ENCODE peak calls at places on chromosomes 3 and 15, in six cellular contexts. L, C, P, F, Z and H are unnamed samples.

GRCh38 chr3:135927170-135927569 is 38.4 kb upstream of the PPP2R3A start:
- DNase-seq in L (no peak), C (no peak), P (peak), F (no peak), Z (no peak), H (no peak)

GRCh38 chr3:157920804-157921203 is 185.4 kb downstream of the SHOX2 start:
- DNase-seq in L (peak), C (peak), P (no peak), F (no peak), Z (no peak), H (no peak)

GRCh38 chr3:46943237-46944187 is 33.0 kb downstream of the CCDC12 start:
- DNase-seq in L (no peak), C (no peak), P (no peak), F (no peak), Z (peak), H (no peak)

GRCh38 chr3:51024765-51025681 is 350.3 kb downstream of the DOCK3 start:
- DNase-seq in L (no peak), C (no peak), P (no peak), F (peak), Z (no peak), H (no peak)

GRCh38 chr3:12138044-12138443 is 20.7 kb downstream of the TIMP4 start:
- DNase-seq in L (no peak), C (no peak), P (peak), F (peak), Z (peak), H (no peak)

GRCh38 chr15:59644757-59645156 is 12.6 kb downstream of the GTF2A2 start:
- DNase-seq in L (no peak), C (no peak), P (no peak), F (no peak), Z (no peak), H (no peak)

GRCh38 chr3:138438896-138439295 is 4.5 kb downstream of the ESYT3 start:
- DNase-seq in L (no peak), C (peak), P (no peak), F (no peak), Z (no peak), H (no peak)

GRCh38 chr3:101102678-101103296 is 109.6 kb upstream of the ABI3BP start:
- DNase-seq in L (no peak), C (no peak), P (no peak), F (no peak), Z (no peak), H (no peak)

GRCh38 chr3:41503998-41504623 is 304.8 kb downstream of the CTNNB1 start:
- DNase-seq in L (no peak), C (no peak), P (no peak), F (no peak), Z (no peak), H (no peak)

GRCh38 chr3:32200490-32200889 is 38.0 kb upstream of the CMTM8 start:
- DNase-seq in L (peak), C (peak), P (no peak), F (no peak), Z (no peak), H (no peak)

GRCh38 chr3:127822166-127822835 is at the start of gene MGLL:
- DNase-seq in L (no peak), C (peak), P (peak), F (peak), Z (no peak), H (no peak)

GRCh38 chr3:36678216-36679013 is 85.9 kb downstream of the DCLK3 start:
- DNase-seq in L (no peak), C (no peak), P (peak), F (no peak), Z (no peak), H (peak)